ENCODE peak calls at places on chromosomes 11 and 22, in ten cellular contexts. One of them, this sample, is unnamed.

GRCh38 chr11:20407344-20407743 is 19.8 kb downstream of the PRMT3 start:
- DNase-seq in WERI-Rb-1: no peak
- DNase-seq in SK-N-SH: no peak
- DNase-seq in right cardiac atrium: no peak
- DNase-seq in cardiac muscle cell: no peak
- DNase-seq in colonic mucosa: no peak
- DNase-seq in mesendoderm: no peak
- DNase-seq in psoas muscle: no peak
- DNase-seq in esophagus squamous epithelium: no peak
- DNase-seq in fibroblast of lung: no peak
- DNase-seq in this sample: no peak

GRCh38 chr11:44574620-44575287 is 9.3 kb downstream of the CD82 start:
- DNase-seq in WERI-Rb-1: no peak
- DNase-seq in SK-N-SH: peak
- DNase-seq in right cardiac atrium: no peak
- DNase-seq in cardiac muscle cell: peak
- DNase-seq in colonic mucosa: no peak
- DNase-seq in mesendoderm: no peak
- DNase-seq in psoas muscle: no peak
- DNase-seq in esophagus squamous epithelium: no peak
- DNase-seq in fibroblast of lung: peak
- DNase-seq in this sample: peak

GRCh38 chr22:17774206-17774927 is at the start of gene BID:
- DNase-seq in WERI-Rb-1: peak
- DNase-seq in SK-N-SH: peak
- DNase-seq in right cardiac atrium: peak
- DNase-seq in cardiac muscle cell: peak
- DNase-seq in colonic mucosa: peak
- DNase-seq in mesendoderm: no peak
- DNase-seq in psoas muscle: peak
- DNase-seq in esophagus squamous epithelium: no peak
- DNase-seq in fibroblast of lung: no peak
- DNase-seq in this sample: no peak

GRCh38 chr11:1921576-1922141 is 2.2 kb downstream of the TNNT3 start:
- DNase-seq in WERI-Rb-1: no peak
- DNase-seq in SK-N-SH: peak
- DNase-seq in right cardiac atrium: peak
- DNase-seq in cardiac muscle cell: peak
- DNase-seq in colonic mucosa: peak
- DNase-seq in mesendoderm: no peak
- DNase-seq in psoas muscle: peak
- DNase-seq in esophagus squamous epithelium: no peak
- DNase-seq in fibroblast of lung: peak
- DNase-seq in this sample: no peak

GRCh38 chr11:72406536-72407507 is 27.5 kb downstream of the CLPB start:
- DNase-seq in WERI-Rb-1: no peak
- DNase-seq in SK-N-SH: no peak
- DNase-seq in right cardiac atrium: no peak
- DNase-seq in cardiac muscle cell: peak
- DNase-seq in colonic mucosa: no peak
- DNase-seq in mesendoderm: no peak
- DNase-seq in psoas muscle: no peak
- DNase-seq in esophagus squamous epithelium: no peak
- DNase-seq in fibroblast of lung: no peak
- DNase-seq in this sample: no peak

GRCh38 chr11:3799143-3799542 is 1.8 kb upstream of the NUP98 start:
- DNase-seq in WERI-Rb-1: no peak
- DNase-seq in SK-N-SH: no peak
- DNase-seq in right cardiac atrium: no peak
- DNase-seq in cardiac muscle cell: no peak
- DNase-seq in colonic mucosa: no peak
- DNase-seq in mesendoderm: no peak
- DNase-seq in psoas muscle: no peak
- DNase-seq in esophagus squamous epithelium: no peak
- DNase-seq in fibroblast of lung: no peak
- DNase-seq in this sample: no peak

GRCh38 chr11:12995211-12995610 is 13.9 kb upstream of the RASSF10 start:
- DNase-seq in WERI-Rb-1: no peak
- DNase-seq in SK-N-SH: no peak
- DNase-seq in right cardiac atrium: peak
- DNase-seq in cardiac muscle cell: peak
- DNase-seq in colonic mucosa: no peak
- DNase-seq in mesendoderm: no peak
- DNase-seq in psoas muscle: no peak
- DNase-seq in esophagus squamous epithelium: no peak
- DNase-seq in fibroblast of lung: peak
- DNase-seq in this sample: no peak

GRCh38 chr22:47616396-47617020 is 854.1 kb downstream of the TBC1D22A start:
- DNase-seq in WERI-Rb-1: no peak
- DNase-seq in SK-N-SH: no peak
- DNase-seq in right cardiac atrium: no peak
- DNase-seq in cardiac muscle cell: no peak
- DNase-seq in colonic mucosa: no peak
- DNase-seq in mesendoderm: no peak
- DNase-seq in psoas muscle: no peak
- DNase-seq in esophagus squamous epithelium: no peak
- DNase-seq in fibroblast of lung: no peak
- DNase-seq in this sample: no peak

GRCh38 chr22:26568207-26568706 is 21.7 kb downstream of the TPST2 start:
- DNase-seq in WERI-Rb-1: no peak
- DNase-seq in SK-N-SH: no peak
- DNase-seq in right cardiac atrium: no peak
- DNase-seq in cardiac muscle cell: no peak
- DNase-seq in colonic mucosa: no peak
- DNase-seq in mesendoderm: peak
- DNase-seq in psoas muscle: no peak
- DNase-seq in esophagus squamous epithelium: no peak
- DNase-seq in fibroblast of lung: peak
- DNase-seq in this sample: peak

GRCh38 chr22:28147401-28147800 is 228.3 kb upstream of the PITPNB start:
- DNase-seq in WERI-Rb-1: no peak
- DNase-seq in SK-N-SH: no peak
- DNase-seq in right cardiac atrium: no peak
- DNase-seq in cardiac muscle cell: no peak
- DNase-seq in colonic mucosa: no peak
- DNase-seq in mesendoderm: no peak
- DNase-seq in psoas muscle: no peak
- DNase-seq in esophagus squamous epithelium: no peak
- DNase-seq in fibroblast of lung: no peak
- DNase-seq in this sample: no peak

GRCh38 chr11:9090488-9091043 is 833 bp downstream of the SCUBE2 start:
- DNase-seq in WERI-Rb-1: no peak
- DNase-seq in SK-N-SH: peak
- DNase-seq in right cardiac atrium: no peak
- DNase-seq in cardiac muscle cell: peak
- DNase-seq in colonic mucosa: no peak
- DNase-seq in mesendoderm: no peak
- DNase-seq in psoas muscle: no peak
- DNase-seq in esophagus squamous epithelium: no peak
- DNase-seq in fibroblast of lung: no peak
- DNase-seq in this sample: no peak
- H3K27ac ChIP-seq in WERI-Rb-1: no peak
- H3K27ac ChIP-seq in SK-N-SH: no peak
- H3K27ac ChIP-seq in right cardiac atrium: no peak
- H3K27ac ChIP-seq in cardiac muscle cell: no peak
- H3K27ac ChIP-seq in colonic mucosa: no peak
- H3K27ac ChIP-seq in mesendoderm: no peak
- H3K27ac ChIP-seq in psoas muscle: no peak
- H3K27ac ChIP-seq in esophagus squamous epithelium: no peak
- H3K27ac ChIP-seq in fibroblast of lung: no peak
- H3K27ac ChIP-seq in this sample: no peak

GRCh38 chr22:40334060-40334459 is 12.2 kb upstream of the ADSL start:
- DNase-seq in WERI-Rb-1: no peak
- DNase-seq in SK-N-SH: no peak
- DNase-seq in right cardiac atrium: no peak
- DNase-seq in cardiac muscle cell: no peak
- DNase-seq in colonic mucosa: no peak
- DNase-seq in mesendoderm: no peak
- DNase-seq in psoas muscle: no peak
- DNase-seq in esophagus squamous epithelium: no peak
- DNase-seq in fibroblast of lung: no peak
- DNase-seq in this sample: no peak

GRCh38 chr22:40332319-40332781 is 13.9 kb upstream of the ADSL start:
- DNase-seq in WERI-Rb-1: no peak
- DNase-seq in SK-N-SH: peak
- DNase-seq in right cardiac atrium: no peak
- DNase-seq in cardiac muscle cell: peak
- DNase-seq in colonic mucosa: no peak
- DNase-seq in mesendoderm: peak
- DNase-seq in psoas muscle: no peak
- DNase-seq in esophagus squamous epithelium: no peak
- DNase-seq in fibroblast of lung: peak
- DNase-seq in this sample: no peak

GRCh38 chr22:40334899-40335298 is 11.4 kb upstream of the ADSL start:
- DNase-seq in WERI-Rb-1: no peak
- DNase-seq in SK-N-SH: peak
- DNase-seq in right cardiac atrium: no peak
- DNase-seq in cardiac muscle cell: no peak
- DNase-seq in colonic mucosa: no peak
- DNase-seq in mesendoderm: peak
- DNase-seq in psoas muscle: no peak
- DNase-seq in esophagus squamous epithelium: no peak
- DNase-seq in fibroblast of lung: no peak
- DNase-seq in this sample: no peak

GRCh38 chr22:40331706-40332105 is 14.6 kb upstream of the ADSL start:
- DNase-seq in WERI-Rb-1: no peak
- DNase-seq in SK-N-SH: no peak
- DNase-seq in right cardiac atrium: no peak
- DNase-seq in cardiac muscle cell: no peak
- DNase-seq in colonic mucosa: no peak
- DNase-seq in mesendoderm: peak
- DNase-seq in psoas muscle: no peak
- DNase-seq in esophagus squamous epithelium: no peak
- DNase-seq in fibroblast of lung: no peak
- DNase-seq in this sample: no peak

DNA sequence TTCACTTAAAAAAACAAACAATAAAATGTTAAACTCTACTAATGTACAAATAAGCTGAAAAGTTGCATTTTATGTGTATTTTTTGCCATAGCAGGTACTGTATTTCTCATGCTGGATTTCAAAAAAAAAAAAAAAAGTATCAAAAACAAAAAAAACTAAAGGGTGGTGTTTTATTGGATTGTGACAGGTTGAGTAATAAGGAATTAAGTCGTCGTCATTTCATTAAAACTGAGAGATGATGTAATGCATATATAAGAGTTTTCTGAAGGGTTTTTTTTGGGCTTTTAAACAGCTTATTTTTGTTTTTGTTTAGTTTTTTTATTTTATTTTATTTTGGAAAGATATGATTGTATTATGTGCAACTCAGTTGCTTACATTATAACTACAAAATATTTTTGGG is 10.9 kb upstream of the ADSL start:
- DNase-seq in WERI-Rb-1: no peak
- DNase-seq in SK-N-SH: no peak
- DNase-seq in right cardiac atrium: no peak
- DNase-seq in cardiac muscle cell: no peak
- DNase-seq in colonic mucosa: no peak
- DNase-seq in mesendoderm: no peak
- DNase-seq in psoas muscle: no peak
- DNase-seq in esophagus squamous epithelium: no peak
- DNase-seq in fibroblast of lung: no peak
- DNase-seq in this sample: no peak
- H3K27ac ChIP-seq in WERI-Rb-1: no peak
- H3K27ac ChIP-seq in SK-N-SH: no peak
- H3K27ac ChIP-seq in right cardiac atrium: no peak
- H3K27ac ChIP-seq in cardiac muscle cell: no peak
- H3K27ac ChIP-seq in colonic mucosa: no peak
- H3K27ac ChIP-seq in mesendoderm: no peak
- H3K27ac ChIP-seq in psoas muscle: no peak
- H3K27ac ChIP-seq in esophagus squamous epithelium: no peak
- H3K27ac ChIP-seq in fibroblast of lung: no peak
- H3K27ac ChIP-seq in this sample: no peak

DNA sequence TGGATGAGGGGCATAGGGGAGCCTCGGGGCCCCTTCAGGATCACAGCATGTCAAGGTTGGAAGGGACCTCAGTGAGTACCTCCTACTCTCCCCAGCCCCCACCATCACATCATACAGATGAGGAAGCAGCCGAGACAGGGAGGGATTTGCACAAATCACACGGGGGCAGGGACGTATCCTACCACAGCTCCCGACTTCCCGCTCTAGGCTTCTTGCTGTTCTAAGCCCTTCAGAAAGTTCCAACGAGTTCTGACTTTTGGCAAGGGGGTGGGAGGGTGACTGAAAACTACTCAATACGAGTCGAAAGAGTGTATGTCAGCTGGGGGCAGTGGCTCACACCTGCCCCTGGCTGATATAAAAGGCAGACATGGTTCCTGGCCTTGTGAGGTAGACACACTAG is 4.7 kb upstream of the RAD9A start:
- DNase-seq in WERI-Rb-1: peak
- DNase-seq in SK-N-SH: no peak
- DNase-seq in right cardiac atrium: no peak
- DNase-seq in cardiac muscle cell: no peak
- DNase-seq in colonic mucosa: no peak
- DNase-seq in mesendoderm: peak
- DNase-seq in psoas muscle: no peak
- DNase-seq in esophagus squamous epithelium: no peak
- DNase-seq in fibroblast of lung: no peak
- DNase-seq in this sample: no peak
- H3K27ac ChIP-seq in WERI-Rb-1: peak
- H3K27ac ChIP-seq in SK-N-SH: no peak
- H3K27ac ChIP-seq in right cardiac atrium: no peak
- H3K27ac ChIP-seq in cardiac muscle cell: no peak
- H3K27ac ChIP-seq in colonic mucosa: no peak
- H3K27ac ChIP-seq in mesendoderm: peak
- H3K27ac ChIP-seq in psoas muscle: no peak
- H3K27ac ChIP-seq in esophagus squamous epithelium: no peak
- H3K27ac ChIP-seq in fibroblast of lung: no peak
- H3K27ac ChIP-seq in this sample: no peak

GRCh38 chr11:94871491-94872185 is 101.7 kb downstream of the CWC15 start:
- DNase-seq in WERI-Rb-1: no peak
- DNase-seq in SK-N-SH: no peak
- DNase-seq in right cardiac atrium: no peak
- DNase-seq in cardiac muscle cell: no peak
- DNase-seq in colonic mucosa: no peak
- DNase-seq in mesendoderm: no peak
- DNase-seq in psoas muscle: no peak
- DNase-seq in esophagus squamous epithelium: no peak
- DNase-seq in fibroblast of lung: no peak
- DNase-seq in this sample: no peak

GRCh38 chr11:94876645-94877445 is 96.5 kb downstream of the CWC15 start:
- DNase-seq in WERI-Rb-1: no peak
- DNase-seq in SK-N-SH: no peak
- DNase-seq in right cardiac atrium: peak
- DNase-seq in cardiac muscle cell: peak
- DNase-seq in colonic mucosa: peak
- DNase-seq in mesendoderm: peak
- DNase-seq in psoas muscle: peak
- DNase-seq in esophagus squamous epithelium: no peak
- DNase-seq in fibroblast of lung: peak
- DNase-seq in this sample: no peak

GRCh38 chr11:94877446-94878200 is 95.7 kb downstream of the CWC15 start:
- DNase-seq in WERI-Rb-1: no peak
- DNase-seq in SK-N-SH: no peak
- DNase-seq in right cardiac atrium: peak
- DNase-seq in cardiac muscle cell: peak
- DNase-seq in colonic mucosa: no peak
- DNase-seq in mesendoderm: no peak
- DNase-seq in psoas muscle: no peak
- DNase-seq in esophagus squamous epithelium: no peak
- DNase-seq in fibroblast of lung: no peak
- DNase-seq in this sample: no peak

GRCh38 chr11:94876222-94876621 is 97.1 kb downstream of the CWC15 start:
- DNase-seq in WERI-Rb-1: no peak
- DNase-seq in SK-N-SH: no peak
- DNase-seq in right cardiac atrium: no peak
- DNase-seq in cardiac muscle cell: no peak
- DNase-seq in colonic mucosa: no peak
- DNase-seq in mesendoderm: no peak
- DNase-seq in psoas muscle: no peak
- DNase-seq in esophagus squamous epithelium: no peak
- DNase-seq in fibroblast of lung: no peak
- DNase-seq in this sample: no peak

GRCh38 chr11:94873910-94874575 is 99.3 kb downstream of the CWC15 start:
- DNase-seq in WERI-Rb-1: no peak
- DNase-seq in SK-N-SH: no peak
- DNase-seq in right cardiac atrium: peak
- DNase-seq in cardiac muscle cell: peak
- DNase-seq in colonic mucosa: no peak
- DNase-seq in mesendoderm: no peak
- DNase-seq in psoas muscle: no peak
- DNase-seq in esophagus squamous epithelium: no peak
- DNase-seq in fibroblast of lung: no peak
- DNase-seq in this sample: no peak
- H3K27ac ChIP-seq in WERI-Rb-1: no peak
- H3K27ac ChIP-seq in SK-N-SH: no peak
- H3K27ac ChIP-seq in right cardiac atrium: no peak
- H3K27ac ChIP-seq in cardiac muscle cell: no peak
- H3K27ac ChIP-seq in colonic mucosa: no peak
- H3K27ac ChIP-seq in mesendoderm: no peak
- H3K27ac ChIP-seq in psoas muscle: peak
- H3K27ac ChIP-seq in esophagus squamous epithelium: no peak
- H3K27ac ChIP-seq in fibroblast of lung: no peak
- H3K27ac ChIP-seq in this sample: peak

This sample was measured in epithelial cell of prostate.